ENCODE peak calls at places on chromosomes 6 and 20, in six cellular contexts. J is IMR-90, Z is mesenchymal stem cell, K is H9, U is H1, W is trophoblast cell. G is an unnamed sample.

GRCh38 chr6:2754396-2754795 is 3.7 kb upstream of the MYLK4 start:
- DNase-seq in K (no peak), W (no peak), J (peak; percentile 65), U (no peak), Z (no peak), G (no peak)

GRCh38 chr6:116954335-116954734 is 77.3 kb downstream of the RFX6 start:
- DNase-seq in Z (no peak), U (no peak), J (no peak), W (no peak), K (no peak), G (no peak)

GRCh38 chr20:15911557-15911956 is 661.7 kb downstream of the KIF16B start:
- DNase-seq in K (no peak), Z (no peak), W (no peak), J (no peak), U (no peak), G (no peak)

GRCh38 chr20:49937023-49937929 is 1.1 kb downstream of the RNF114 start:
- DNase-seq in W (no peak), J (no peak), Z (no peak), U (no peak), K (no peak), G (no peak)

GRCh38 chr6:65045801-65046200 is 661.2 kb downstream of the EYS start:
- DNase-seq in U (no peak), J (no peak), Z (no peak), W (no peak), K (no peak), G (no peak)

GRCh38 chr6:136077834-136078576 is 172.1 kb downstream of the MTFR2 start:
- DNase-seq in W (peak; percentile 23), J (peak; percentile 96), U (no peak), K (no peak), Z (peak; percentile 70), G (no peak)

GRCh38 chr6:112330877-112331260 is 16.3 kb upstream of the RFPL4B start:
- DNase-seq in W (no peak), J (no peak), K (no peak), U (no peak), Z (no peak), G (no peak)

GRCh38 chr20:1537731-1538058 is 19.8 kb downstream of the SIRPD start:
- DNase-seq in J (no peak), U (no peak), Z (no peak), W (no peak), K (no peak), G (no peak)

GRCh38 chr6:42046491-42047219 is 3.7 kb upstream of the TAF8 start:
- DNase-seq in U (no peak), W (no peak), J (peak; percentile 65), K (no peak), Z (peak; percentile 89), G (no peak)

GRCh38 chr6:157203312-157203744 is 120.0 kb downstream of the TMEM242 start:
- DNase-seq in J (no peak), W (no peak), K (no peak), U (no peak), Z (no peak), G (no peak)

GRCh38 chr20:20466341-20466879 is 98.5 kb downstream of the INSM1 start:
- DNase-seq in W (peak; percentile 51), J (peak; percentile 85), K (no peak), Z (peak; percentile 49), U (no peak), G (no peak)

GRCh38 chr6:7580927-7581618 is 8.9 kb upstream of the SNRNP48 start:
- DNase-seq in W (no peak), Z (no peak), K (no peak), U (no peak), J (no peak), G (no peak)

GRCh38 chr6:60867548-60867947 is 1418.5 kb downstream of the KHDRBS2 start:
- DNase-seq in J (no peak), K (no peak), Z (no peak), U (no peak), W (no peak), G (no peak)

GRCh38 chr6:3261921-3262320 is 3.2 kb downstream of the PSMG4 start:
- DNase-seq in K (no peak), U (no peak), Z (no peak), W (no peak), J (no peak), G (no peak)

GRCh38 chr6:84048588-84048987 is 15.0 kb downstream of the MRAP2 start:
- DNase-seq in J (no peak), Z (no peak), K (no peak), U (no peak), W (no peak), G (no peak)

GRCh38 chr6:5511924-5512323 is 250.6 kb downstream of the FARS2 start:
- DNase-seq in J (peak; percentile 88), K (no peak), Z (peak; percentile 70), W (no peak), U (no peak), G (no peak)

GRCh38 chr6:5112065-5112799 is 27.1 kb downstream of the PPP1R3G start:
- DNase-seq in U (no peak), K (no peak), J (peak; percentile 52), W (peak; percentile 86), Z (peak; percentile 84), G (no peak)

GRCh38 chr6:125511809-125512341 is 210.1 kb upstream of the HDDC2 start:
- DNase-seq in Z (peak; percentile 53), K (no peak), W (no peak), J (no peak), U (no peak), G (no peak)

GRCh38 chr6:63713332-63713731 is 77.7 kb downstream of the PHF3 start:
- DNase-seq in K (no peak), U (no peak), W (no peak), Z (no peak), J (no peak), G (no peak)

GRCh38 chr6:76165471-76166221 is 93.2 kb upstream of the IMPG1 start:
- DNase-seq in K (no peak), U (no peak), W (no peak), J (no peak), Z (no peak), G (no peak)

GRCh38 chr20:44324343-44324742 is 12.5 kb upstream of the R3HDML start:
- DNase-seq in K (no peak), U (no peak), J (no peak), Z (peak; percentile 3), W (no peak), G (no peak)

GRCh38 chr6:157978021-157978783 is 3.5 kb upstream of the SYNJ2 start:
- DNase-seq in J (no peak), Z (no peak), K (no peak), U (no peak), W (no peak), G (no peak)

GRCh38 chr6:43971776-43972126 is 155.5 kb downstream of the MRPL14 start:
- DNase-seq in W (no peak), Z (no peak), J (no peak), K (no peak), U (no peak), G (no peak)

GRCh38 chr6:108835218-108835850 is 12.9 kb upstream of the ARMC2 start:
- DNase-seq in Z (peak; percentile 70), J (peak; percentile 72), U (no peak), K (peak; percentile 89), W (peak; percentile 77), G (peak; percentile 51)

GRCh38 chr6:74731921-74732320 is 473.9 kb downstream of the COL12A1 start:
- DNase-seq in J (peak; percentile 71), Z (peak; percentile 55), K (no peak), U (no peak), W (no peak), G (no peak)

GRCh38 chr20:23343590-23343989 is 7.0 kb upstream of the NXT1 start:
- DNase-seq in W (no peak), Z (no peak), J (no peak), U (no peak), K (no peak), G (no peak)

GRCh38 chr6:53647437-53648094 is 18.0 kb downstream of the KLHL31 start:
- DNase-seq in Z (no peak), W (no peak), J (no peak), K (no peak), U (no peak), G (no peak)

GRCh38 chr6:44733146-44733545 is 345.6 kb downstream of the CDC5L start:
- DNase-seq in W (no peak), Z (no peak), U (no peak), J (no peak), K (no peak), G (no peak)

DNA sequence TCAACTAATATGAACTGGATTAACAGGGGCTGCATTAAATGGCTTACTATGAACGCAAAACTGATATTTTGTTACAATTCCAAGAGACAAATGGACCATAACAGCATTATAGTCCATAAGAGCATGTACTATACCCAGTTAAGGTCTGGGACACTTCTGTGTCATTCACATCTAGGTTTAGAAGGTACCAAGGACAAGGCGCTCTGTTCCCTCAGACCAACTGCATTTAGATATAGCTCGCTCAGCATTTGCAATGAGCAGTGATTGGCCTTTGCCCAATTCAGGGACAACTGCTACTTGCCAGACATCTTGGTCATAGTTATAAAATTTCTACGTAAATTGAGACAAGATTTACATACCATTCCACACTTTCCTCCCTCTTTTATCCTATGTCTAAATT is 132.4 kb downstream of the HS3ST5 start:
- DNase-seq in Z (no peak), U (no peak), J (no peak), K (no peak), W (no peak), G (no peak)
- H4K91ac ChIP-seq in Z (no peak overlapping the region), U (no peak overlapping the region), J (no peak overlapping the region), K (no peak overlapping the region), W (no peak overlapping the region), G (no peak overlapping the region)

GRCh38 chr6:72677740-72678139 is 55.9 kb downstream of the KCNQ5 start:
- DNase-seq in Z (no peak), K (no peak), U (no peak), W (no peak), J (no peak), G (no peak)
- H4K91ac ChIP-seq in Z (no peak overlapping the region), K (no peak overlapping the region), U (no peak overlapping the region), W (no peak overlapping the region), J (no peak overlapping the region), G (no peak overlapping the region)

GRCh38 chr6:40706222-40706621 is 119.1 kb upstream of the LRFN2 start:
- DNase-seq in J (no peak), K (no peak), W (no peak), Z (no peak), U (no peak), G (peak; percentile 41)

GRCh38 chr6:40713002-40713719 is 126.0 kb upstream of the LRFN2 start:
- DNase-seq in K (no peak), W (no peak), Z (peak; percentile 28), J (no peak), U (no peak), G (no peak)

GRCh38 chr6:40710626-40711354 is 123.6 kb upstream of the LRFN2 start:
- DNase-seq in J (no peak), Z (no peak), U (no peak), K (no peak), W (no peak), G (no peak)

DNA sequence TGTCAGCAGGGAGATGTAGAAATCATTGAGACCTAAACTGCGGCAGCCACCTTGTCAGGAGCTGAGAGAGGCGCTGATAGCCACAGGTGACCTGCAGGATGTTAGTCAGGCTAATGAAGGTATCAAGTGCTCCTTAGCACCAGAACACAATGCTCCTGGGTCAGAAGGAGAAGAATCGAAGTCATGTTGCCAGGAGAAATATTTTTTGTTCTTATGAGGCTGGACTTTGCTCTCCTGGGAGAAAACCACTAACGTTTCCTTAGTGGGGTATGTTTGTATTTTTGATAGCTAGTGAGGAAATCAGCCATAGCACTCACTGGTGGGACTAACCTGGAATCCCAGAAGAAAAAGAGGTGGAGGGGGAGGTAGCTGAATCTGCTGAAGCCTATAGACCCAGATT is 120.9 kb upstream of the LRFN2 start:
- DNase-seq in J (no peak), Z (no peak), K (no peak), U (no peak), W (no peak), G (no peak)
- H4K91ac ChIP-seq in J (no peak overlapping the region), Z (no peak overlapping the region), K (no peak overlapping the region), U (no peak overlapping the region), W (no peak overlapping the region), G (peak overlapping the region; percentile 86)

GRCh38 chr6:22353036-22353560 is 56.3 kb upstream of the PRL start:
- DNase-seq in Z (peak; percentile 19), W (peak; percentile 58), K (no peak), J (no peak), U (no peak), G (no peak)
- H4K91ac ChIP-seq in Z (no peak overlapping the region), W (no peak overlapping the region), K (no peak overlapping the region), J (no peak overlapping the region), U (no peak overlapping the region), G (no peak overlapping the region)